ENCODE peak calls at places on chromosomes 3 and 15, in five cellular contexts. C is tibial artery; X is stimulated activated effector memory CD8-positive, alpha-beta T cell treated with anti-CD3 and anti-CD28 coated beads, Interleukin-12 subunit alpha, Interleukin-12 subunit beta, amount 100 ng/mL, for 72 hours; M is nephron progenitor cell; F is psoas muscle. E is an unnamed sample.

GRCh38 chr15:62647195-62647865 is 395.2 kb upstream of the TPM1 start:
- DNase-seq in M (no peak), C (no peak), X (no peak), F (peak), E (no peak)

GRCh38 chr3:98811048-98811447 is 47.9 kb downstream of the ST3GAL6 start:
- DNase-seq in M (no peak), X (no peak), C (no peak), F (no peak), E (no peak)

GRCh38 chr15:70596354-70597055 is 166.9 kb downstream of the UACA start:
- DNase-seq in C (no peak), M (no peak), X (no peak), F (no peak), E (no peak)

GRCh38 chr15:91634163-91634562 is 219.3 kb upstream of the SLCO3A1 start:
- DNase-seq in X (no peak), C (no peak), M (no peak), F (no peak), E (no peak)

GRCh38 chr3:71510485-71510884 is 73.0 kb downstream of the FOXP1 start:
- DNase-seq in F (no peak), M (no peak), X (no peak), C (no peak), E (no peak)

GRCh38 chr3:4432233-4432632 is 34.8 kb downstream of the SUMF1 start:
- DNase-seq in M (no peak), F (no peak), C (no peak), X (no peak), E (no peak)

GRCh38 chr3:66702126-66702525 is 201.3 kb upstream of the LRIG1 start:
- DNase-seq in F (no peak), C (no peak), X (no peak), M (no peak), E (no peak)

GRCh38 chr3:81443948-81444347 is 317.5 kb downstream of the GBE1 start:
- DNase-seq in X (no peak), F (no peak), C (no peak), M (no peak), E (no peak)

GRCh38 chr3:114668099-114668498 is 374.3 kb downstream of the TIGIT start:
- DNase-seq in F (no peak), M (no peak), C (no peak), X (no peak), E (no peak)

GRCh38 chr3:108001457-108001856 is 89.4 kb downstream of the CD47 start:
- DNase-seq in M (no peak), F (no peak), C (no peak), X (no peak), E (no peak)

GRCh38 chr3:37766797-37767776 is 94.6 kb upstream of the CTDSPL start:
- DNase-seq in C (no peak), M (no peak), X (no peak), F (no peak), E (no peak)

GRCh38 chr15:87604857-87605446 is 651.6 kb downstream of the NTRK3 start:
- DNase-seq in F (no peak), X (no peak), C (no peak), M (peak), E (no peak)

GRCh38 chr3:29331830-29332637 is 51.2 kb downstream of the RBMS3 start:
- DNase-seq in F (no peak), M (no peak), X (no peak), C (no peak), E (no peak)

GRCh38 chr3:134381836-134382442 is 7.7 kb upstream of the AMOTL2 start:
- DNase-seq in M (no peak), C (no peak), X (no peak), F (no peak), E (no peak)

GRCh38 chr3:100400424-100400781 is 486 bp downstream of the TOMM70 start:
- DNase-seq in X (no peak), M (no peak), F (no peak), C (no peak), E (no peak)

GRCh38 chr3:163548005-163548404 is 1530.3 kb downstream of the SI start:
- DNase-seq in C (no peak), F (no peak), M (no peak), X (no peak), E (no peak)

GRCh38 chr3:32383136-32383711 is 8.4 kb upstream of the CMTM7 start:
- DNase-seq in C (no peak), F (no peak), X (no peak), M (no peak), E (no peak)

GRCh38 chr3:191695131-191695814 is 234.3 kb downstream of the PYDC2 start:
- DNase-seq in X (no peak), C (no peak), F (no peak), M (no peak), E (no peak)

GRCh38 chr3:42501681-42502428 is 588 bp upstream of the VIPR1 start:
- DNase-seq in X (peak), F (peak), M (peak), C (peak), E (no peak)

GRCh38 chr3:46214751-46215352 is 6.7 kb upstream of the CCR1 start:
- DNase-seq in X (no peak), M (no peak), F (no peak), C (no peak), E (no peak)